ENCODE peak calls at places on chromosomes 1 and 21, in four cellular contexts. One of them, this sample, is unnamed.

GRCh38 chr1:109869141-109869540 is 41.5 kb upstream of the CSF1 start:
- ATAC-seq in HepG2: no peak
- ATAC-seq in heart left ventricle: no peak
- ATAC-seq in body of pancreas: no peak
- ATAC-seq in this sample: no peak

GRCh38 chr1:201274616-201275265 is 8.6 kb upstream of the PKP1 start:
- ATAC-seq in HepG2: no peak
- ATAC-seq in heart left ventricle: no peak
- ATAC-seq in body of pancreas: no peak
- ATAC-seq in this sample: no peak

GRCh38 chr1:178267646-178268094 is 173.8 kb downstream of the RASAL2 start:
- ATAC-seq in HepG2: no peak
- ATAC-seq in heart left ventricle: no peak
- ATAC-seq in body of pancreas: no peak
- ATAC-seq in this sample: no peak

GRCh38 chr1:38152351-38153082 is 105.9 kb upstream of the POU3F1 start:
- ATAC-seq in HepG2: peak; percentile 35
- ATAC-seq in heart left ventricle: no peak
- ATAC-seq in body of pancreas: no peak
- ATAC-seq in this sample: no peak

GRCh38 chr1:207309775-207310273 is 11.7 kb upstream of the CD55 start:
- ATAC-seq in HepG2: peak; percentile 63
- ATAC-seq in heart left ventricle: peak; percentile 85
- ATAC-seq in body of pancreas: peak; percentile 71
- ATAC-seq in this sample: no peak

GRCh38 chr1:234845097-234845660 is 235.2 kb upstream of the IRF2BP2 start:
- ATAC-seq in HepG2: no peak
- ATAC-seq in heart left ventricle: no peak
- ATAC-seq in body of pancreas: peak; percentile 89
- ATAC-seq in this sample: no peak

GRCh38 chr1:164480285-164480907 is 78.6 kb upstream of the PBX1 start:
- ATAC-seq in HepG2: no peak
- ATAC-seq in heart left ventricle: no peak
- ATAC-seq in body of pancreas: no peak
- ATAC-seq in this sample: no peak

GRCh38 chr21:25234857-25235801 is 372.2 kb downstream of the MRPL39 start:
- ATAC-seq in HepG2: no peak
- ATAC-seq in heart left ventricle: no peak
- ATAC-seq in body of pancreas: no peak
- ATAC-seq in this sample: no peak

GRCh38 chr1:76292418-76293184 is 218.1 kb downstream of the ST6GALNAC3 start:
- ATAC-seq in HepG2: no peak
- ATAC-seq in heart left ventricle: no peak
- ATAC-seq in body of pancreas: no peak
- ATAC-seq in this sample: no peak

GRCh38 chr1:31753623-31754349 is 10.4 kb downstream of the ADGRB2 start:
- ATAC-seq in HepG2: no peak
- ATAC-seq in heart left ventricle: peak; percentile 45
- ATAC-seq in body of pancreas: peak; percentile 50
- ATAC-seq in this sample: peak; percentile 45

GRCh38 chr21:45094412-45094811 is 20.0 kb downstream of the ADARB1 start:
- ATAC-seq in HepG2: no peak
- ATAC-seq in heart left ventricle: no peak
- ATAC-seq in body of pancreas: no peak
- ATAC-seq in this sample: no peak

GRCh38 chr1:155555915-155556314 is 6.7 kb downstream of the ASH1L start:
- ATAC-seq in HepG2: no peak
- ATAC-seq in heart left ventricle: no peak
- ATAC-seq in body of pancreas: no peak
- ATAC-seq in this sample: no peak

GRCh38 chr1:30572192-30572591 is 151.2 kb downstream of the MATN1 start:
- ATAC-seq in HepG2: no peak
- ATAC-seq in heart left ventricle: peak; percentile 68
- ATAC-seq in body of pancreas: no peak
- ATAC-seq in this sample: no peak

GRCh38 chr1:160401487-160401805 is 1.1 kb downstream of the VANGL2 start:
- ATAC-seq in HepG2: no peak
- ATAC-seq in heart left ventricle: no peak
- ATAC-seq in body of pancreas: peak; percentile 3
- ATAC-seq in this sample: no peak

GRCh38 chr1:247857069-247857985 is at the start of gene TRIM58:
- ATAC-seq in HepG2: no peak
- ATAC-seq in heart left ventricle: peak; percentile 45
- ATAC-seq in body of pancreas: no peak
- ATAC-seq in this sample: peak; percentile 92

GRCh38 chr21:44443291-44443890 is 11.9 kb upstream of the LRRC3 start:
- ATAC-seq in HepG2: no peak
- ATAC-seq in heart left ventricle: no peak
- ATAC-seq in body of pancreas: no peak
- ATAC-seq in this sample: no peak

GRCh38 chr1:188941986-188942385 is 1535.7 kb downstream of the BRINP3 start:
- ATAC-seq in HepG2: no peak
- ATAC-seq in heart left ventricle: no peak
- ATAC-seq in body of pancreas: no peak
- ATAC-seq in this sample: no peak

GRCh38 chr1:23367451-23367790 is 2.2 kb downstream of the ZNF436 start:
- ATAC-seq in HepG2: no peak
- ATAC-seq in heart left ventricle: no peak
- ATAC-seq in body of pancreas: no peak
- ATAC-seq in this sample: no peak

GRCh38 chr1:209318302-209319056 is 265.0 kb upstream of the CAMK1G start:
- ATAC-seq in HepG2: no peak
- ATAC-seq in heart left ventricle: no peak
- ATAC-seq in body of pancreas: no peak
- ATAC-seq in this sample: no peak

GRCh38 chr1:180976958-180977357 is 45.7 kb downstream of the STX6 start:
- ATAC-seq in HepG2: no peak
- ATAC-seq in heart left ventricle: no peak
- ATAC-seq in body of pancreas: peak; percentile 77
- ATAC-seq in this sample: no peak

GRCh38 chr1:241645199-241645598 is 5.0 kb upstream of the CHML start:
- ATAC-seq in HepG2: no peak
- ATAC-seq in heart left ventricle: no peak
- ATAC-seq in body of pancreas: no peak
- ATAC-seq in this sample: no peak

GRCh38 chr21:43272591-43272990 is 103.8 kb downstream of the CRYAA start:
- ATAC-seq in HepG2: no peak
- ATAC-seq in heart left ventricle: no peak
- ATAC-seq in body of pancreas: no peak
- ATAC-seq in this sample: no peak

GRCh38 chr21:43274022-43274945 is 105.5 kb downstream of the CRYAA start:
- ATAC-seq in HepG2: peak; percentile 57
- ATAC-seq in heart left ventricle: no peak
- ATAC-seq in body of pancreas: no peak
- ATAC-seq in this sample: no peak

GRCh38 chr21:43273016-43273707 is 104.4 kb downstream of the CRYAA start:
- ATAC-seq in HepG2: no peak
- ATAC-seq in heart left ventricle: no peak
- ATAC-seq in body of pancreas: no peak
- ATAC-seq in this sample: no peak

GRCh38 chr21:43274946-43275310 is 106.1 kb downstream of the CRYAA start:
- ATAC-seq in HepG2: no peak
- ATAC-seq in heart left ventricle: no peak
- ATAC-seq in body of pancreas: no peak
- ATAC-seq in this sample: no peak

DNA sequence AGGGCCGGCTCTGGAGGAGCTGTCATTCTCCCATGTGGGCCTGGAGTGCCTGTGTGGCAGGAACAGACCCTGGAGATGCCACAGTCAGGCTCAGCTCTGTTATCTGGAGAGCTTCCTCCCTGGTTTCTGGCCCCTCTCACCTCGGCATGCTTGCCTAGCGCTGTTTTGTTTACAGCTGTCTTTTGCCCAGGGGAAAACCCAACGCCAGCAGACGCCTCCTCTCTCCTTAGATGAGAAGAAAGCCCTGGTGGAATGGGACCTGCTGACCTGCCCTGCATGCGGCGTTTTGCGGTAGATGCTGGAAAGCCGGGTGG is 104.9 kb downstream of the CRYAA start:
- ATAC-seq in HepG2: peak; percentile 29
- ATAC-seq in heart left ventricle: no peak
- ATAC-seq in body of pancreas: no peak
- ATAC-seq in this sample: no peak
- TF ChIP-seq POLR2A in HepG2: no peak
- TF ChIP-seq POLR2A in heart left ventricle: no peak
- TF ChIP-seq POLR2A in body of pancreas: no peak
- TF ChIP-seq POLR2A in this sample: no peak

DNA sequence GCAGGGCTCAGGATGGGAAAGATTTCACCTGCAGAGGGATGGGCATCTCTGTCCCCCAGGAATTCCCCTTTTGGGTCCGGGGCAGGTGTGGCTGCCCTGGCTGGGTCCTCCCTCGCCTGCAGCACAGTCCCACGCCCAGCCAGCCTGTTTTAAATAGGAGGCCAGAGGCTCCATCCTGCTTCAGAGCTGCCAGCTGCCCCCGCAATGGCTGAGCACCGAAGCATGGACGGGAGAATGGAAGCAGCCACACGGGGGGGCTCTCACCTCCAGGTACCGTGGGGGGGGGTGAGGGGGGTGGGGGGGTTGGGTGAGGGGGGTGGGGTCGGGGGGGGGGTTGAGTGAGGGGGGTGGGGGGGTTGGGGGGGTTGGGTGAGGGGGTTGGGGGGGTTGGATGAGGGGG is 3.6 kb downstream of the SCNN1D start:
- ATAC-seq in HepG2: no peak
- ATAC-seq in heart left ventricle: no peak
- ATAC-seq in body of pancreas: no peak
- ATAC-seq in this sample: no peak
- TF ChIP-seq CTCF in HepG2: peak; percentile 21
- TF ChIP-seq CTCF in heart left ventricle: no peak
- TF ChIP-seq CTCF in body of pancreas: no peak
- TF ChIP-seq CTCF in this sample: no peak

GRCh38 chr1:65256860-65257719 is 52.3 kb upstream of the DNAJC6 start:
- ATAC-seq in HepG2: no peak
- ATAC-seq in heart left ventricle: no peak
- ATAC-seq in body of pancreas: no peak
- ATAC-seq in this sample: no peak

GRCh38 chr1:65250826-65251225 is 58.5 kb upstream of the DNAJC6 start:
- ATAC-seq in HepG2: no peak
- ATAC-seq in heart left ventricle: no peak
- ATAC-seq in body of pancreas: no peak
- ATAC-seq in this sample: no peak

GRCh38 chr1:65255088-65256050 is 54.0 kb upstream of the DNAJC6 start:
- ATAC-seq in HepG2: peak; percentile 69
- ATAC-seq in heart left ventricle: peak; percentile 29
- ATAC-seq in body of pancreas: peak; percentile 3
- ATAC-seq in this sample: no peak

GRCh38 chr1:65253800-65254319 is 55.5 kb upstream of the DNAJC6 start:
- ATAC-seq in HepG2: no peak
- ATAC-seq in heart left ventricle: no peak
- ATAC-seq in body of pancreas: peak; percentile 43
- ATAC-seq in this sample: peak; percentile 32

GRCh38 chr1:65254320-65255087 is 54.8 kb upstream of the DNAJC6 start:
- ATAC-seq in HepG2: peak; percentile 93
- ATAC-seq in heart left ventricle: peak; percentile 97
- ATAC-seq in body of pancreas: peak; percentile 92
- ATAC-seq in this sample: peak; percentile 96
- TF ChIP-seq POLR2A in HepG2: no peak
- TF ChIP-seq POLR2A in heart left ventricle: no peak
- TF ChIP-seq POLR2A in body of pancreas: peak; percentile 24
- TF ChIP-seq POLR2A in this sample: peak; percentile 40

GRCh38 chr1:21212126-21212525 is 35.4 kb upstream of the EIF4G3 start:
- ATAC-seq in HepG2: no peak
- ATAC-seq in heart left ventricle: no peak
- ATAC-seq in body of pancreas: no peak
- ATAC-seq in this sample: no peak

GRCh38 chr1:21216835-21217811 is 40.4 kb upstream of the EIF4G3 start:
- ATAC-seq in HepG2: peak; percentile 66
- ATAC-seq in heart left ventricle: peak; percentile 35
- ATAC-seq in body of pancreas: peak; percentile 62
- ATAC-seq in this sample: no peak

GRCh38 chr1:21219674-21220073 is 43.0 kb upstream of the EIF4G3 start:
- ATAC-seq in HepG2: no peak
- ATAC-seq in heart left ventricle: no peak
- ATAC-seq in body of pancreas: no peak
- ATAC-seq in this sample: no peak

GRCh38 chr1:21220815-21221214 is 44.1 kb upstream of the EIF4G3 start:
- ATAC-seq in HepG2: no peak
- ATAC-seq in heart left ventricle: no peak
- ATAC-seq in body of pancreas: no peak
- ATAC-seq in this sample: no peak

GRCh38 chr1:21217812-21218596 is 41.3 kb upstream of the EIF4G3 start:
- ATAC-seq in HepG2: peak; percentile 71
- ATAC-seq in heart left ventricle: peak; percentile 31
- ATAC-seq in body of pancreas: peak; percentile 31
- ATAC-seq in this sample: peak; percentile 26
- TF ChIP-seq CTCF in HepG2: peak; percentile 59
- TF ChIP-seq CTCF in heart left ventricle: peak; percentile 12
- TF ChIP-seq CTCF in body of pancreas: no peak
- TF ChIP-seq CTCF in this sample: peak; percentile 44

GRCh38 chr1:111507411-111508201 is 4.2 kb upstream of the ADORA3 start:
- ATAC-seq in HepG2: peak; percentile 85
- ATAC-seq in heart left ventricle: peak; percentile 78
- ATAC-seq in body of pancreas: peak; percentile 70
- ATAC-seq in this sample: peak; percentile 73
- TF ChIP-seq POLR2A in HepG2: no peak
- TF ChIP-seq POLR2A in heart left ventricle: no peak
- TF ChIP-seq POLR2A in body of pancreas: no peak
- TF ChIP-seq POLR2A in this sample: no peak